ENCODE peak calls at places on chromosomes 7 and 10, in ten cellular contexts. One of them, this sample, is unnamed. For H3K9me3, the result is how much of the 10 kb centered on the place peaks cover.

GRCh38 chr10:77188511-77188910 is 449.1 kb downstream of the KCNMA1 start:
- DNase-seq in mucosa of descending colon: no peak
- DNase-seq in transverse colon: no peak
- DNase-seq in psoas muscle: no peak
- DNase-seq in breast epithelium: no peak
- DNase-seq in OCI-LY7: no peak
- DNase-seq in heart left ventricle: no peak
- DNase-seq in IMR-90: peak
- DNase-seq in lung: no peak
- DNase-seq in Peyer's patch: no peak
- DNase-seq in this sample: no peak

GRCh38 chr7:18499407-18500197 is 4.1 kb downstream of the HDAC9 start:
- DNase-seq in mucosa of descending colon: no peak
- DNase-seq in transverse colon: no peak
- DNase-seq in psoas muscle: peak
- DNase-seq in breast epithelium: no peak
- DNase-seq in OCI-LY7: peak
- DNase-seq in heart left ventricle: peak
- DNase-seq in IMR-90: no peak
- DNase-seq in lung: peak
- DNase-seq in Peyer's patch: no peak
- DNase-seq in this sample: no peak

GRCh38 chr10:90723416-90724068 is 134.3 kb downstream of the HTR7 start:
- DNase-seq in mucosa of descending colon: no peak
- DNase-seq in transverse colon: no peak
- DNase-seq in psoas muscle: no peak
- DNase-seq in breast epithelium: no peak
- DNase-seq in OCI-LY7: no peak
- DNase-seq in heart left ventricle: no peak
- DNase-seq in IMR-90: no peak
- DNase-seq in lung: no peak
- DNase-seq in Peyer's patch: no peak
- DNase-seq in this sample: no peak

GRCh38 chr10:69749180-69750010 is 52.3 kb upstream of the COL13A1 start:
- DNase-seq in mucosa of descending colon: no peak
- DNase-seq in transverse colon: no peak
- DNase-seq in psoas muscle: no peak
- DNase-seq in breast epithelium: no peak
- DNase-seq in OCI-LY7: no peak
- DNase-seq in heart left ventricle: no peak
- DNase-seq in IMR-90: peak
- DNase-seq in lung: no peak
- DNase-seq in Peyer's patch: no peak
- DNase-seq in this sample: no peak

GRCh38 chr7:120898710-120899499 is 41.0 kb upstream of the TSPAN12 start:
- DNase-seq in mucosa of descending colon: no peak
- DNase-seq in transverse colon: no peak
- DNase-seq in psoas muscle: no peak
- DNase-seq in breast epithelium: no peak
- DNase-seq in OCI-LY7: no peak
- DNase-seq in heart left ventricle: no peak
- DNase-seq in IMR-90: no peak
- DNase-seq in lung: no peak
- DNase-seq in Peyer's patch: no peak
- DNase-seq in this sample: no peak

GRCh38 chr7:98222533-98223195 is 11.4 kb downstream of the BHLHA15 start:
- DNase-seq in mucosa of descending colon: no peak
- DNase-seq in transverse colon: no peak
- DNase-seq in psoas muscle: no peak
- DNase-seq in breast epithelium: no peak
- DNase-seq in OCI-LY7: no peak
- DNase-seq in heart left ventricle: peak
- DNase-seq in IMR-90: no peak
- DNase-seq in lung: no peak
- DNase-seq in Peyer's patch: no peak
- DNase-seq in this sample: no peak

GRCh38 chr7:47601119-47601880 is 19.4 kb upstream of the TNS3 start:
- DNase-seq in mucosa of descending colon: no peak
- DNase-seq in transverse colon: no peak
- DNase-seq in psoas muscle: no peak
- DNase-seq in breast epithelium: no peak
- DNase-seq in OCI-LY7: peak
- DNase-seq in heart left ventricle: no peak
- DNase-seq in IMR-90: peak
- DNase-seq in lung: no peak
- DNase-seq in Peyer's patch: no peak
- DNase-seq in this sample: no peak

GRCh38 chr10:29067161-29067560 is 221.7 kb upstream of the LYZL1 start:
- DNase-seq in mucosa of descending colon: no peak
- DNase-seq in transverse colon: no peak
- DNase-seq in psoas muscle: no peak
- DNase-seq in breast epithelium: no peak
- DNase-seq in OCI-LY7: no peak
- DNase-seq in heart left ventricle: no peak
- DNase-seq in IMR-90: peak
- DNase-seq in lung: no peak
- DNase-seq in Peyer's patch: no peak
- DNase-seq in this sample: peak

GRCh38 chr7:41096921-41097320 is 606.0 kb downstream of the INHBA start:
- DNase-seq in mucosa of descending colon: no peak
- DNase-seq in transverse colon: no peak
- DNase-seq in psoas muscle: no peak
- DNase-seq in breast epithelium: no peak
- DNase-seq in OCI-LY7: no peak
- DNase-seq in heart left ventricle: no peak
- DNase-seq in IMR-90: peak
- DNase-seq in lung: no peak
- DNase-seq in Peyer's patch: no peak
- DNase-seq in this sample: peak

GRCh38 chr7:16770657-16771329 is 17.2 kb downstream of the TSPAN13 start:
- DNase-seq in mucosa of descending colon: no peak
- DNase-seq in transverse colon: no peak
- DNase-seq in psoas muscle: no peak
- DNase-seq in breast epithelium: no peak
- DNase-seq in OCI-LY7: no peak
- DNase-seq in heart left ventricle: no peak
- DNase-seq in IMR-90: no peak
- DNase-seq in lung: no peak
- DNase-seq in Peyer's patch: no peak
- DNase-seq in this sample: no peak

GRCh38 chr10:23686722-23687121 is 247.8 kb downstream of the OTUD1 start:
- DNase-seq in mucosa of descending colon: no peak
- DNase-seq in transverse colon: no peak
- DNase-seq in psoas muscle: no peak
- DNase-seq in breast epithelium: no peak
- DNase-seq in OCI-LY7: no peak
- DNase-seq in heart left ventricle: no peak
- DNase-seq in IMR-90: no peak
- DNase-seq in lung: no peak
- DNase-seq in Peyer's patch: no peak
- DNase-seq in this sample: no peak

GRCh38 chr7:23299770-23300300 is 696 bp downstream of the MALSU1 start:
- DNase-seq in mucosa of descending colon: no peak
- DNase-seq in transverse colon: no peak
- DNase-seq in psoas muscle: no peak
- DNase-seq in breast epithelium: no peak
- DNase-seq in OCI-LY7: no peak
- DNase-seq in heart left ventricle: no peak
- DNase-seq in IMR-90: peak
- DNase-seq in lung: no peak
- DNase-seq in Peyer's patch: no peak
- DNase-seq in this sample: peak

GRCh38 chr10:6493521-6494451 is 86.3 kb downstream of the PRKCQ start:
- DNase-seq in mucosa of descending colon: no peak
- DNase-seq in transverse colon: no peak
- DNase-seq in psoas muscle: no peak
- DNase-seq in breast epithelium: no peak
- DNase-seq in OCI-LY7: no peak
- DNase-seq in heart left ventricle: no peak
- DNase-seq in IMR-90: peak
- DNase-seq in lung: no peak
- DNase-seq in Peyer's patch: no peak
- DNase-seq in this sample: no peak

GRCh38 chr7:117138943-117139690 is 183.7 kb downstream of the WNT2 start:
- DNase-seq in mucosa of descending colon: no peak
- DNase-seq in transverse colon: no peak
- DNase-seq in psoas muscle: no peak
- DNase-seq in breast epithelium: no peak
- DNase-seq in OCI-LY7: no peak
- DNase-seq in heart left ventricle: no peak
- DNase-seq in IMR-90: no peak
- DNase-seq in lung: no peak
- DNase-seq in Peyer's patch: no peak
- DNase-seq in this sample: no peak

GRCh38 chr7:149790146-149790548 is 16.8 kb upstream of the ZNF467 start:
- DNase-seq in mucosa of descending colon: peak
- DNase-seq in transverse colon: peak
- DNase-seq in psoas muscle: peak
- DNase-seq in breast epithelium: peak
- DNase-seq in OCI-LY7: no peak
- DNase-seq in heart left ventricle: peak
- DNase-seq in IMR-90: no peak
- DNase-seq in lung: peak
- DNase-seq in Peyer's patch: no peak
- DNase-seq in this sample: peak

GRCh38 chr7:80359029-80359428 is 152.8 kb downstream of the GNAT3 start:
- DNase-seq in mucosa of descending colon: no peak
- DNase-seq in transverse colon: no peak
- DNase-seq in psoas muscle: no peak
- DNase-seq in breast epithelium: no peak
- DNase-seq in OCI-LY7: no peak
- DNase-seq in heart left ventricle: no peak
- DNase-seq in IMR-90: no peak
- DNase-seq in lung: no peak
- DNase-seq in Peyer's patch: no peak
- DNase-seq in this sample: no peak
- TF ChIP-seq CTCF in mucosa of descending colon: no peak
- TF ChIP-seq CTCF in transverse colon: no peak
- TF ChIP-seq CTCF in psoas muscle: no peak
- TF ChIP-seq CTCF in breast epithelium: no peak
- TF ChIP-seq CTCF in OCI-LY7: no peak
- TF ChIP-seq CTCF in heart left ventricle: no peak
- TF ChIP-seq CTCF in IMR-90: no peak
- TF ChIP-seq CTCF in lung: no peak
- TF ChIP-seq CTCF in Peyer's patch: no peak
- TF ChIP-seq CTCF in this sample: no peak

DNA sequence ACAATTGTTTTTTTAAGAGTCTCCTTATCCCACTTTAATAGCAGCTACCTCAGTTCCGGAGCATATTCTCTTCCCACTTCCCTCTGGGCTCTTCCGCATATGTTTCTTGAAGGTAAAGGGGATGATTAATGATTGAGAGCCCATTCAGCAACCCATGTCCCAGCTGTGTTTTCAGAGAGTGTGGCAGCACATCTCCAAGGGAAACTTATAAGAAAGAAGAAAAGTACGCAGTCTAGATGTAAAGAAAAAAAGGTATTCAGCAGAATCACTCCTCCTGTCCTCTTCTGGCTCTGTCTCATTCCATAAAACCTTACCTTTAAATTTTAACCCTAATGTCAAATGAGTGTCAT is 9.7 kb upstream of the ANKRD7 start:
- DNase-seq in mucosa of descending colon: no peak
- DNase-seq in transverse colon: no peak
- DNase-seq in psoas muscle: no peak
- DNase-seq in breast epithelium: no peak
- DNase-seq in OCI-LY7: no peak
- DNase-seq in heart left ventricle: no peak
- DNase-seq in IMR-90: no peak
- DNase-seq in lung: no peak
- DNase-seq in Peyer's patch: no peak
- DNase-seq in this sample: no peak
- H3K4me3 ChIP-seq in mucosa of descending colon: no peak
- H3K4me3 ChIP-seq in transverse colon: peak
- H3K4me3 ChIP-seq in psoas muscle: peak
- H3K4me3 ChIP-seq in breast epithelium: peak
- H3K4me3 ChIP-seq in OCI-LY7: peak
- H3K4me3 ChIP-seq in heart left ventricle: peak
- H3K4me3 ChIP-seq in IMR-90: peak
- H3K4me3 ChIP-seq in lung: peak
- H3K4me3 ChIP-seq in Peyer's patch: peak
- H3K4me3 ChIP-seq in this sample: no peak

GRCh38 chr10:21824409-21824808 is 179.1 kb downstream of the DNAJC1 start:
- DNase-seq in mucosa of descending colon: no peak
- DNase-seq in transverse colon: no peak
- DNase-seq in psoas muscle: no peak
- DNase-seq in breast epithelium: no peak
- DNase-seq in OCI-LY7: no peak
- DNase-seq in heart left ventricle: no peak
- DNase-seq in IMR-90: no peak
- DNase-seq in lung: no peak
- DNase-seq in Peyer's patch: no peak
- DNase-seq in this sample: no peak

GRCh38 chr10:21830037-21830436 is 173.5 kb downstream of the DNAJC1 start:
- DNase-seq in mucosa of descending colon: no peak
- DNase-seq in transverse colon: no peak
- DNase-seq in psoas muscle: no peak
- DNase-seq in breast epithelium: no peak
- DNase-seq in OCI-LY7: no peak
- DNase-seq in heart left ventricle: no peak
- DNase-seq in IMR-90: no peak
- DNase-seq in lung: no peak
- DNase-seq in Peyer's patch: no peak
- DNase-seq in this sample: no peak

GRCh38 chr10:21826725-21827124 is 176.8 kb downstream of the DNAJC1 start:
- DNase-seq in mucosa of descending colon: no peak
- DNase-seq in transverse colon: no peak
- DNase-seq in psoas muscle: no peak
- DNase-seq in breast epithelium: no peak
- DNase-seq in OCI-LY7: no peak
- DNase-seq in heart left ventricle: no peak
- DNase-seq in IMR-90: no peak
- DNase-seq in lung: no peak
- DNase-seq in Peyer's patch: no peak
- DNase-seq in this sample: no peak

GRCh38 chr10:21825345-21825744 is 178.2 kb downstream of the DNAJC1 start:
- DNase-seq in mucosa of descending colon: no peak
- DNase-seq in transverse colon: no peak
- DNase-seq in psoas muscle: no peak
- DNase-seq in breast epithelium: no peak
- DNase-seq in OCI-LY7: no peak
- DNase-seq in heart left ventricle: no peak
- DNase-seq in IMR-90: no peak
- DNase-seq in lung: no peak
- DNase-seq in Peyer's patch: no peak
- DNase-seq in this sample: no peak

GRCh38 chr10:21827308-21827707 is 176.2 kb downstream of the DNAJC1 start:
- DNase-seq in mucosa of descending colon: no peak
- DNase-seq in transverse colon: no peak
- DNase-seq in psoas muscle: no peak
- DNase-seq in breast epithelium: no peak
- DNase-seq in OCI-LY7: no peak
- DNase-seq in heart left ventricle: no peak
- DNase-seq in IMR-90: no peak
- DNase-seq in lung: no peak
- DNase-seq in Peyer's patch: no peak
- DNase-seq in this sample: no peak
- H3K9me3 ChIP-seq in mucosa of descending colon: half or more
- H3K9me3 ChIP-seq in transverse colon: under half
- H3K9me3 ChIP-seq in psoas muscle: half or more
- H3K9me3 ChIP-seq in breast epithelium: under half
- H3K9me3 ChIP-seq in OCI-LY7: under half
- H3K9me3 ChIP-seq in heart left ventricle: under half
- H3K9me3 ChIP-seq in IMR-90: under half
- H3K9me3 ChIP-seq in lung: under half
- H3K9me3 ChIP-seq in Peyer's patch: under half
- H3K9me3 ChIP-seq in this sample: under half

GRCh38 chr7:33399528-33400213 is 270.3 kb downstream of the BBS9 start:
- DNase-seq in mucosa of descending colon: no peak
- DNase-seq in transverse colon: no peak
- DNase-seq in psoas muscle: no peak
- DNase-seq in breast epithelium: no peak
- DNase-seq in OCI-LY7: no peak
- DNase-seq in heart left ventricle: no peak
- DNase-seq in IMR-90: no peak
- DNase-seq in lung: no peak
- DNase-seq in Peyer's patch: no peak
- DNase-seq in this sample: no peak
- TF ChIP-seq CTCF in mucosa of descending colon: no peak
- TF ChIP-seq CTCF in transverse colon: no peak
- TF ChIP-seq CTCF in psoas muscle: no peak
- TF ChIP-seq CTCF in breast epithelium: no peak
- TF ChIP-seq CTCF in OCI-LY7: no peak
- TF ChIP-seq CTCF in heart left ventricle: no peak
- TF ChIP-seq CTCF in IMR-90: no peak
- TF ChIP-seq CTCF in lung: no peak
- TF ChIP-seq CTCF in Peyer's patch: no peak
- TF ChIP-seq CTCF in this sample: no peak